ENCODE peak calls at places on chromosomes 7 and 10, in four cellular contexts. One of them, this sample, is unnamed.

GRCh38 chr7:101874028-101874427 is 56.6 kb downstream of the CUX1 start:
- DNase-seq in astrocyte of the spinal cord: no peak
- DNase-seq in foreskin melanocyte: no peak
- DNase-seq in choroid plexus epithelial cell: peak; percentile 57
- DNase-seq in this sample: no peak

GRCh38 chr7:102169651-102170416 is 116.8 kb upstream of the SH2B2 start:
- DNase-seq in astrocyte of the spinal cord: peak; percentile 43
- DNase-seq in foreskin melanocyte: peak; percentile 66
- DNase-seq in choroid plexus epithelial cell: peak; percentile 81
- DNase-seq in this sample: no peak

GRCh38 chr10:50614444-50615137 is 9.2 kb downstream of the SGMS1 start:
- DNase-seq in astrocyte of the spinal cord: no peak
- DNase-seq in foreskin melanocyte: no peak
- DNase-seq in choroid plexus epithelial cell: no peak
- DNase-seq in this sample: no peak

GRCh38 chr7:31116615-31117014 is 64.5 kb downstream of the ADCYAP1R1 start:
- DNase-seq in astrocyte of the spinal cord: no peak
- DNase-seq in foreskin melanocyte: no peak
- DNase-seq in choroid plexus epithelial cell: no peak
- DNase-seq in this sample: no peak

GRCh38 chr7:100835903-100836811 is 8.8 kb upstream of the EPHB4 start:
- DNase-seq in astrocyte of the spinal cord: no peak
- DNase-seq in foreskin melanocyte: no peak
- DNase-seq in choroid plexus epithelial cell: no peak
- DNase-seq in this sample: no peak

GRCh38 chr7:633381-634018 is 93.0 kb upstream of the DNAAF5 start:
- DNase-seq in astrocyte of the spinal cord: no peak
- DNase-seq in foreskin melanocyte: no peak
- DNase-seq in choroid plexus epithelial cell: no peak
- DNase-seq in this sample: no peak

GRCh38 chr10:11765141-11765540 is 23.0 kb downstream of the ECHDC3 start:
- DNase-seq in astrocyte of the spinal cord: no peak
- DNase-seq in foreskin melanocyte: no peak
- DNase-seq in choroid plexus epithelial cell: no peak
- DNase-seq in this sample: no peak

GRCh38 chr7:38374507-38374906 is 101.1 kb upstream of the TARP start:
- DNase-seq in astrocyte of the spinal cord: peak; percentile 51
- DNase-seq in foreskin melanocyte: no peak
- DNase-seq in choroid plexus epithelial cell: peak; percentile 67
- DNase-seq in this sample: peak; percentile 66

GRCh38 chr10:33321516-33321915 is 13.0 kb downstream of the NRP1 start:
- DNase-seq in astrocyte of the spinal cord: no peak
- DNase-seq in foreskin melanocyte: no peak
- DNase-seq in choroid plexus epithelial cell: peak; percentile 72
- DNase-seq in this sample: no peak

GRCh38 chr10:118218562-118218961 is 123.6 kb downstream of the FAM204A start:
- DNase-seq in astrocyte of the spinal cord: no peak
- DNase-seq in foreskin melanocyte: no peak
- DNase-seq in choroid plexus epithelial cell: no peak
- DNase-seq in this sample: no peak

GRCh38 chr10:133127291-133128125 is 32.5 kb upstream of the KNDC1 start:
- DNase-seq in astrocyte of the spinal cord: no peak
- DNase-seq in foreskin melanocyte: no peak
- DNase-seq in choroid plexus epithelial cell: no peak
- DNase-seq in this sample: peak; percentile 73

GRCh38 chr10:116080553-116080952 is 192.5 kb downstream of the GFRA1 start:
- DNase-seq in astrocyte of the spinal cord: peak; percentile 37
- DNase-seq in foreskin melanocyte: no peak
- DNase-seq in choroid plexus epithelial cell: peak; percentile 1
- DNase-seq in this sample: no peak

GRCh38 chr10:65570143-65571010 is 1355.5 kb upstream of the LRRTM3 start:
- DNase-seq in astrocyte of the spinal cord: peak; percentile 47
- DNase-seq in foreskin melanocyte: peak; percentile 48
- DNase-seq in choroid plexus epithelial cell: peak; percentile 59
- DNase-seq in this sample: peak; percentile 89

GRCh38 chr10:14648042-14648765 is 126.5 kb downstream of the FAM107B start:
- DNase-seq in astrocyte of the spinal cord: peak; percentile 52
- DNase-seq in foreskin melanocyte: peak; percentile 47
- DNase-seq in choroid plexus epithelial cell: peak; percentile 84
- DNase-seq in this sample: peak; percentile 74

GRCh38 chr10:70815504-70816219 is at the start of gene SGPL1:
- DNase-seq in astrocyte of the spinal cord: peak; percentile 82
- DNase-seq in foreskin melanocyte: peak; percentile 64
- DNase-seq in choroid plexus epithelial cell: peak; percentile 84
- DNase-seq in this sample: peak; percentile 90

GRCh38 chr7:5780801-5781496 is 514 bp downstream of the RNF216 start:
- DNase-seq in astrocyte of the spinal cord: peak; percentile 33
- DNase-seq in foreskin melanocyte: no peak
- DNase-seq in choroid plexus epithelial cell: peak; percentile 25
- DNase-seq in this sample: peak; percentile 43

GRCh38 chr7:7519528-7519927 is 16.1 kb downstream of the COL28A1 start:
- DNase-seq in astrocyte of the spinal cord: no peak
- DNase-seq in foreskin melanocyte: no peak
- DNase-seq in choroid plexus epithelial cell: no peak
- DNase-seq in this sample: no peak

GRCh38 chr7:47529405-47529804 is 52.5 kb downstream of the TNS3 start:
- DNase-seq in astrocyte of the spinal cord: no peak
- DNase-seq in foreskin melanocyte: no peak
- DNase-seq in choroid plexus epithelial cell: no peak
- DNase-seq in this sample: no peak

GRCh38 chr10:101695404-101695732 is 398 bp upstream of the FBXW4 start:
- DNase-seq in astrocyte of the spinal cord: no peak
- DNase-seq in foreskin melanocyte: no peak
- DNase-seq in choroid plexus epithelial cell: no peak
- DNase-seq in this sample: no peak

GRCh38 chr10:772227-772637 is 82.8 kb upstream of the DIP2C start:
- DNase-seq in astrocyte of the spinal cord: no peak
- DNase-seq in foreskin melanocyte: no peak
- DNase-seq in choroid plexus epithelial cell: no peak
- DNase-seq in this sample: no peak

GRCh38 chr7:92973293-92973731 is 136.9 kb upstream of the CDK6 start:
- DNase-seq in astrocyte of the spinal cord: no peak
- DNase-seq in foreskin melanocyte: no peak
- DNase-seq in choroid plexus epithelial cell: peak; percentile 57
- DNase-seq in this sample: no peak

GRCh38 chr7:43621729-43622448 is 39.0 kb downstream of the STK17A start:
- DNase-seq in astrocyte of the spinal cord: no peak
- DNase-seq in foreskin melanocyte: no peak
- DNase-seq in choroid plexus epithelial cell: peak; percentile 13
- DNase-seq in this sample: no peak

GRCh38 chr10:15486404-15486803 is 115.3 kb upstream of the FAM171A1 start:
- DNase-seq in astrocyte of the spinal cord: peak; percentile 73
- DNase-seq in foreskin melanocyte: no peak
- DNase-seq in choroid plexus epithelial cell: peak; percentile 80
- DNase-seq in this sample: no peak

GRCh38 chr10:69176823-69177222 is 3.2 kb upstream of the SUPV3L1 start:
- DNase-seq in astrocyte of the spinal cord: no peak
- DNase-seq in foreskin melanocyte: no peak
- DNase-seq in choroid plexus epithelial cell: no peak
- DNase-seq in this sample: no peak